ENCODE peak calls at places on chromosomes 3 and 15, in ten cellular contexts. W is colonic mucosa, F is suprapubic skin, D is lower lobe of right lung, B is GM23338, T is HCT116, A is stomach, Q is fibroblast of the aortic adventitia, Y is heart right ventricle, P is foreskin fibroblast. R is an unnamed sample.

GRCh38 chr3:49098910-49099630 is 5.2 kb upstream of the QRICH1 start:
- DNase-seq in Q (no peak), A (no peak), T (no peak), W (no peak), B (no peak), Y (no peak), P (no peak), D (peak), F (no peak), R (no peak)

GRCh38 chr3:72549819-72550581 is 298.2 kb downstream of the SHQ1 start:
- DNase-seq in Y (no peak), W (no peak), T (no peak), D (no peak), F (no peak), P (no peak), A (no peak), B (no peak), Q (no peak), R (peak)

GRCh38 chr3:151864423-151865101 is 8.9 kb upstream of the SUCNR1 start:
- DNase-seq in P (peak), A (no peak), Q (peak), T (peak), F (no peak), W (no peak), B (no peak), Y (no peak), D (no peak), R (no peak)

GRCh38 chr3:128334766-128335165 is 131.9 kb downstream of the DNAJB8 start:
- DNase-seq in Y (no peak), D (no peak), Q (no peak), T (no peak), A (no peak), W (no peak), F (no peak), P (no peak), B (no peak), R (no peak)

GRCh38 chr3:46693038-46693896 is at the start of gene ALS2CL:
- DNase-seq in F (peak), Y (peak), A (peak), P (peak), D (peak), T (no peak), B (peak), W (peak), Q (no peak), R (peak)

GRCh38 chr3:166889241-166889640 is 490.9 kb downstream of the ZBBX start:
- DNase-seq in A (no peak), F (no peak), B (no peak), D (no peak), T (no peak), P (no peak), W (no peak), Q (no peak), Y (no peak), R (no peak)

GRCh38 chr3:53324011-53324544 is 23.3 kb downstream of the DCP1A start:
- DNase-seq in Q (peak), A (no peak), D (no peak), T (no peak), B (no peak), Y (peak), F (no peak), W (no peak), P (no peak), R (no peak)

GRCh38 chr3:70108072-70108471 is 108.5 kb downstream of the SAMMSON start:
- DNase-seq in Y (no peak), A (peak), T (no peak), P (no peak), Q (peak), W (peak), B (peak), F (no peak), D (peak), R (peak)

GRCh38 chr15:85003593-85004312 is 22.1 kb downstream of the PDE8A start:
- DNase-seq in W (no peak), P (no peak), A (no peak), F (no peak), Y (no peak), Q (no peak), D (peak), T (no peak), B (no peak), R (no peak)

GRCh38 chr3:158107508-158108095 is 1.4 kb upstream of the SHOX2 start:
- DNase-seq in Y (no peak), W (no peak), B (no peak), Q (no peak), T (no peak), A (no peak), D (no peak), F (no peak), P (peak), R (no peak)

GRCh38 chr15:96359772-96360498 is 29.4 kb downstream of the NR2F2 start:
- DNase-seq in T (no peak), Q (no peak), B (peak), P (peak), F (peak), W (no peak), Y (no peak), D (no peak), A (peak), R (no peak)

GRCh38 chr15:95520922-95521321 is 809.6 kb upstream of the NR2F2 start:
- DNase-seq in Q (no peak), Y (no peak), T (no peak), W (no peak), A (no peak), F (no peak), P (no peak), B (no peak), D (no peak), R (no peak)

GRCh38 chr3:188091746-188092145 is 62.2 kb upstream of the LPP start:
- DNase-seq in W (no peak), F (no peak), T (no peak), Q (no peak), Y (no peak), B (no peak), D (no peak), A (no peak), P (no peak), R (no peak)

GRCh38 chr15:100292010-100292409 is 49.8 kb downstream of the ADAMTS17 start:
- DNase-seq in Q (no peak), P (no peak), A (no peak), T (no peak), W (no peak), F (no peak), D (no peak), B (no peak), Y (no peak), R (no peak)

GRCh38 chr3:117706037-117706436 is 996.5 kb downstream of the TUSC7 start:
- DNase-seq in Y (no peak), T (no peak), A (no peak), D (no peak), B (no peak), Q (peak), F (no peak), W (no peak), P (peak), R (no peak)

GRCh38 chr3:23239181-23240068 is 36.3 kb downstream of the UBE2E2 start:
- DNase-seq in A (no peak), D (no peak), F (no peak), B (no peak), P (no peak), T (no peak), W (no peak), Y (no peak), Q (no peak), R (no peak)

GRCh38 chr15:39127151-39127815 is 453.6 kb upstream of the THBS1 start:
- DNase-seq in T (no peak), F (no peak), A (no peak), P (no peak), Y (no peak), W (no peak), Q (peak), B (no peak), D (no peak), R (no peak)

GRCh38 chr3:127264292-127264691 is 23.6 kb downstream of the PRR20G start:
- DNase-seq in P (no peak), T (no peak), Q (peak), Y (no peak), A (no peak), D (no peak), F (no peak), B (no peak), W (no peak), R (no peak)

GRCh38 chr3:190048831-190049541 is 71.7 kb downstream of the P3H2 start:
- DNase-seq in A (no peak), Y (no peak), T (no peak), Q (peak), F (no peak), W (no peak), B (no peak), D (no peak), P (peak), R (peak)

GRCh38 chr3:99562990-99563607 is 75.3 kb upstream of the COL8A1 start:
- DNase-seq in T (no peak), Y (no peak), B (no peak), Q (peak), A (no peak), W (no peak), P (peak), D (no peak), F (no peak), R (no peak)

GRCh38 chr3:37700849-37701248 is 160.8 kb upstream of the CTDSPL start:
- DNase-seq in Y (no peak), D (no peak), W (peak), Q (peak), B (no peak), T (no peak), A (no peak), F (no peak), P (peak), R (no peak)

GRCh38 chr3:13110678-13111116 is 37.5 kb upstream of the IQSEC1 start:
- DNase-seq in W (peak), D (peak), P (peak), T (no peak), Y (no peak), A (no peak), Q (no peak), F (no peak), B (no peak), R (peak)

GRCh38 chr3:42701371-42702065 is 1.1 kb downstream of the HHATL start:
- DNase-seq in D (peak), T (no peak), B (peak), Q (peak), F (peak), Y (peak), W (peak), P (peak), A (peak), R (peak)

GRCh38 chr3:136177876-136178275 is 18.3 kb downstream of the MSL2 start:
- DNase-seq in W (no peak), P (no peak), F (no peak), B (no peak), Q (no peak), D (no peak), Y (no peak), A (no peak), T (no peak), R (no peak)

GRCh38 chr15:81280696-81281095 is 43.2 kb downstream of the STARD5 start:
- DNase-seq in T (no peak), B (no peak), P (no peak), Q (no peak), A (no peak), Y (no peak), F (no peak), W (no peak), D (no peak), R (no peak)

GRCh38 chr3:174951023-174951422 is 91.9 kb downstream of the NAALADL2 start:
- DNase-seq in Y (no peak), F (no peak), W (no peak), A (no peak), Q (peak), P (peak), T (peak), B (no peak), D (no peak), R (no peak)

GRCh38 chr3:175288616-175289015 is 429.5 kb downstream of the NAALADL2 start:
- DNase-seq in T (no peak), Q (peak), Y (no peak), P (no peak), A (no peak), F (no peak), W (no peak), D (no peak), B (no peak), R (no peak)

GRCh38 chr3:161083131-161083530 is 22.0 kb downstream of the B3GALNT1 start:
- DNase-seq in Y (no peak), P (no peak), F (no peak), T (no peak), Q (no peak), A (no peak), D (no peak), B (no peak), W (no peak), R (no peak)

GRCh38 chr3:126711361-126711760 is 7.3 kb downstream of the CHCHD6 start:
- DNase-seq in T (no peak), Y (no peak), A (no peak), B (peak), W (no peak), P (peak), Q (peak), F (no peak), D (no peak), R (no peak)

GRCh38 chr3:141895731-141896130 is 19.3 kb downstream of the ATP1B3 start:
- DNase-seq in A (no peak), T (no peak), D (no peak), W (no peak), P (no peak), B (no peak), Q (no peak), F (no peak), Y (no peak), R (no peak)

GRCh38 chr15:55552926-55553325 is 35.2 kb downstream of the PYGO1 start:
- DNase-seq in A (no peak), W (no peak), Q (peak), T (no peak), Y (peak), B (peak), D (peak), F (no peak), P (peak), R (peak)

GRCh38 chr3:48406443-48407431 is 23.1 kb downstream of the PLXNB1 start:
- DNase-seq in W (peak), D (peak), P (no peak), A (peak), B (no peak), T (no peak), Q (no peak), Y (peak), F (peak), R (no peak)

GRCh38 chr3:159825216-159825854 is 163.3 kb upstream of the IL12A start:
- DNase-seq in Q (peak), W (no peak), A (no peak), B (no peak), P (no peak), T (no peak), D (no peak), Y (no peak), F (no peak), R (no peak)

GRCh38 chr3:96931491-96931890 is 117.1 kb downstream of the EPHA6 start:
- DNase-seq in D (no peak), B (no peak), T (no peak), W (no peak), A (no peak), Q (no peak), P (no peak), F (no peak), Y (no peak), R (no peak)

GRCh38 chr15:73325191-73325980 is 43.4 kb downstream of the HCN4 start:
- DNase-seq in D (no peak), B (peak), Y (no peak), Q (no peak), T (no peak), P (no peak), F (no peak), A (no peak), W (no peak), R (peak)
- TF ChIP-seq CTCF in D (no peak), B (peak), Y (peak), Q (no peak), T (peak), P (no peak), F (no peak), A (no peak), W (no peak), R (peak)

DNA sequence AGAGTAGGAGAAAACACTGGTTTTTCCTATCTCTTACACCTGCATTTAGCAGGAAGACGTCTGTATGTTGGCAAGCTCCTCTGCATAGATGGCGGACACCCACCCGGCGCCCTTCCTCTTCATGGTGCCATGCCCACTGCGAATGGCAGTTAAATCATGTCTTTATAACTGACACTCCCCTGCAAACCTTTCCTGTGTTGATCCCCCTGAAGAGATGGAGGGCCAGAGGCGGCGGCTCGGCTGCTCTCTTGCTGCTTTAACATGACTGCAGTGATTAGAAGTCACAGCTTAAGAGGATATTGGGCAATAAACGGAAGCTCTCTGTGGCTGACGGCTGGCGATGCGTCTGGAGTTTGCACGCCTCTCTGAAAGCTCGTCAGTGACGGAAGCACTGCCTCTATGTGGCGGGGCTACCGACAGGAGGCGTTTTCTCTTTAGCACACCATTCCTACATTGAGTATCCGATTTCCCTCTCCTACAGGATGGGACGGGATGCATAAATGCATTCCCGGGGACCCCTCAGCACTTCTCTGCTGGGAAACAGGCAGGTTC is 25.5 kb upstream of the SNRPA1 start:
- DNase-seq in Q (no peak), Y (no peak), D (peak), P (peak), T (no peak), A (peak), W (no peak), F (no peak), B (peak), R (peak)
- H3K4me3 ChIP-seq in Q (no peak), Y (no peak), D (peak), P (no peak), T (no peak), A (no peak), W (no peak), F (peak), B (no peak), R (no peak)

DNA sequence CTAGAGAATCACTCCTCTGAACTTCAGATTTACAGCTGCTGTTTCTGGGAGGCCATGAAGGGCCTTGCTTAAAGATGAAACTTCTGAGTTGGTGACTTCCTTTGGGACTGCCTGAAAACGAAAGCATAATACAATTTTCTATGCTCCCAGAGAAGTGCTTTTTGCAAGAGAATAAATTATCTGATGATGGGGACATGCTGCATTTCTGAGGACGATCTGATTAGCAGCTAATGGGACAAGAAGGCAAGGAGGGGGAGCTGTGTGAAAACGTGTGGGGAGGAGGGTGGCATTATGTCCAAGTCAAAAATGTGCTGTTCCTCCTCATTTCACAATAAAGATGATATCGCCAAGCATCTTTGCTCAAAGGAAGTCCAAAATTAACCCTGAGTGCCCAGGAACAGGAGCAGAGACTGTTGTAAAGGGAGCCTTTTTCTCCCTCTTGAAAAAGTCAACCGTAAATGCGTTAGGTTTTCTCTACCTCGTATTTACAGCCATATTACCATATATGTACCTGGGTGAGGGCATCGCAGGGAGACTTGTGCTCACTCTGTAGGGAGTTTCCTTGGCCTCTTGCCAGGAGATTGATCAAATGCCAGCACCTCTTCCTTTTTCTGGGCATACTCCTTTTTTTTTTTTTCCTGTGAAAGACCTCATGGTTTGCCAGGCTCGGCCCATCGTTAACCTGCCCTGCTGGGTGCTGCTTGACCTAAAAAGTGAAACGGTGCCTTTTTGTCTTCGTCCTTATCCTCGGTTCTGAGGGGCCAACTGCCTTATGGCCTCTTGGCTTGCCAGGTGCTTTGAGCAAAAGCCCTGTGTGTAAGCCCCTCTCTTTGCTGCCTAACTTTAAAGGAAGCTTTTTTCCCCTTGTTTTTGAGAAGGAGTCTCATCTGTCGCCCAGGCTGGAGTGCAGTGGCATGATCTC is 11.5 kb downstream of the ITPR1 start:
- DNase-seq in A (no peak), B (no peak), P (peak), Q (no peak), F (no peak), D (no peak), Y (no peak), W (peak), T (no peak), R (peak)
- TF ChIP-seq CTCF in A (no peak), B (no peak), P (no peak), Q (no peak), F (no peak), D (no peak), Y (no peak), W (no peak), T (no peak), R (no peak)

DNA sequence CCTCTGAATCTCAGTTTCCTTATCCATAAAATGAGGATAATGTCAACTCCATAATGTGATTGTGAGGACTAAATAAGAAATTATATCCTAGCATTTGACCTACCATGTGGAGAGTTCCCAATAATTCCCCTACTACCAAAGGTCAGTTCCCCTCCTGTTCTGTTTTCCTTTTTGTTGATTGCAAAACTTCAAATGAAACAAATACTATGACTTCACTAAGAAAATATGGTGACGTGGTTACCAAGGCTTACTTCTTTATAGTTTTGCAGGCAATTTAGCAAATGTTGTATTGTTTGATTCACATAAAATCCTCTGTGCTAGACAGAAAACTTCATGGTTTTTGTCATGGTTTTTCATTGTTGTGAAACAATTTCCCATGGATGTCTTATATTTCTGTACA is 153.8 kb upstream of the RORA start:
- DNase-seq in A (no peak), T (no peak), B (no peak), D (no peak), P (peak), Y (no peak), Q (no peak), W (no peak), F (no peak), R (no peak)
- H3K4me3 ChIP-seq in A (no peak), T (no peak), B (no peak), D (no peak), P (no peak), Y (no peak), Q (no peak), W (no peak), F (no peak), R (no peak)

GRCh38 chr3:195207056-195207455 is 63.9 kb downstream of the XXYLT1 start:
- DNase-seq in Q (no peak), P (no peak), F (no peak), B (no peak), Y (no peak), W (peak), A (no peak), D (no peak), T (no peak), R (no peak)
- TF ChIP-seq CTCF in Q (no peak), P (no peak), F (no peak), B (no peak), Y (no peak), W (no peak), A (no peak), D (no peak), T (no peak), R (no peak)

GRCh38 chr3:52182203-52182602 is 15.8 kb upstream of the ALAS1 start:
- DNase-seq in D (no peak), T (no peak), Q (no peak), B (no peak), W (no peak), F (no peak), P (no peak), A (no peak), Y (no peak), R (no peak)

GRCh38 chr3:52184690-52185089 is 13.3 kb upstream of the ALAS1 start:
- DNase-seq in Y (no peak), A (no peak), B (no peak), F (no peak), W (no peak), D (no peak), T (no peak), P (no peak), Q (no peak), R (no peak)

GRCh38 chr3:52185311-52185710 is 12.6 kb upstream of the ALAS1 start:
- DNase-seq in B (no peak), W (no peak), D (no peak), P (no peak), A (no peak), F (no peak), T (no peak), Y (no peak), Q (no peak), R (no peak)

GRCh38 chr3:52182691-52183090 is 15.3 kb upstream of the ALAS1 start:
- DNase-seq in B (no peak), T (no peak), Y (no peak), F (no peak), D (no peak), P (no peak), Q (no peak), A (no peak), W (no peak), R (no peak)

GRCh38 chr3:52183786-52184445 is 14.0 kb upstream of the ALAS1 start:
- DNase-seq in D (no peak), F (no peak), Q (no peak), P (no peak), Y (peak), B (no peak), T (no peak), A (no peak), W (no peak), R (no peak)
- H3K4me3 ChIP-seq in D (no peak), F (no peak), Q (no peak), P (no peak), Y (no peak), B (no peak), T (no peak), A (no peak), W (no peak), R (no peak)

R was measured in GM12865.